ENCODE peak calls at places on chromosome 11, in nine cellular contexts. M is trophoblast cell, K is neural progenitor cell, U is mesendoderm, E is MM.1S, G is endothelial cell of umbilical vein, Q is mammary epithelial cell, O is endodermal cell, Z is H9. B is an unnamed sample.

GRCh38 chr11:35173011-35173511 is 34.1 kb downstream of the CD44 start:
- DNase-seq in O (no peak), Q (no peak), U (no peak), M (peak), E (peak), K (no peak), Z (no peak), G (no peak), B (peak)

GRCh38 chr11:65539401-65540289 is 14.8 kb downstream of the SCYL1 start:
- DNase-seq in U (peak), M (peak), G (no peak), O (peak), Z (peak), E (peak), Q (peak), K (peak), B (no peak)

GRCh38 chr11:12005476-12005875 is 3.0 kb downstream of the DKK3 start:
- DNase-seq in G (peak), Q (no peak), M (no peak), E (no peak), Z (no peak), K (no peak), U (no peak), O (no peak), B (peak)

GRCh38 chr11:69267395-69267805 is 26.6 kb upstream of the MYEOV start:
- DNase-seq in E (no peak), Q (no peak), O (no peak), K (peak), M (no peak), U (no peak), Z (no peak), G (peak), B (no peak)

GRCh38 chr11:11989774-11990744 is 18.4 kb downstream of the DKK3 start:
- DNase-seq in M (no peak), E (no peak), Q (no peak), O (peak), U (no peak), G (no peak), K (no peak), Z (no peak), B (peak)

GRCh38 chr11:10388574-10388973 is 66.5 kb upstream of the AMPD3 start:
- DNase-seq in K (no peak), U (no peak), Z (no peak), E (no peak), M (no peak), Q (no peak), O (no peak), G (no peak), B (no peak)

GRCh38 chr11:74534216-74534615 is 40.7 kb upstream of the LIPT2 start:
- DNase-seq in K (peak), Q (no peak), G (no peak), E (no peak), U (peak), M (peak), O (no peak), Z (no peak), B (no peak)

GRCh38 chr11:83219095-83219494 is 25.6 kb downstream of the ANKRD42 start:
- DNase-seq in Z (peak), E (no peak), G (no peak), M (no peak), Q (no peak), U (peak), O (peak), K (peak), B (no peak)

GRCh38 chr11:46291441-46292143 is 14.1 kb downstream of the CREB3L1 start:
- DNase-seq in O (no peak), Q (no peak), Z (no peak), U (no peak), K (no peak), M (no peak), G (no peak), E (no peak), B (peak)

GRCh38 chr11:90542092-90542491 is 319.2 kb upstream of the CHORDC1 start:
- DNase-seq in O (no peak), G (no peak), M (no peak), K (no peak), E (no peak), Z (no peak), Q (no peak), U (no peak), B (no peak)

GRCh38 chr11:59154585-59154984 is 11.9 kb downstream of the FAM111A start:
- DNase-seq in U (no peak), Z (no peak), E (no peak), K (no peak), M (peak), Q (no peak), G (no peak), O (no peak), B (no peak)

GRCh38 chr11:93225642-93226041 is 27.9 kb upstream of the SLC36A4 start:
- DNase-seq in E (no peak), U (peak), Z (no peak), G (peak), M (peak), K (no peak), Q (no peak), O (no peak), B (peak)

GRCh38 chr11:69696749-69697488 is 6.9 kb downstream of the FGF19 start:
- DNase-seq in K (peak), U (no peak), Q (no peak), M (no peak), E (no peak), O (no peak), G (no peak), Z (no peak), B (no peak)

GRCh38 chr11:119362741-119363080 is 16.2 kb upstream of the MFRP start:
- DNase-seq in K (no peak), Q (no peak), U (no peak), E (no peak), O (peak), M (no peak), Z (no peak), G (no peak), B (no peak)

GRCh38 chr11:133134561-133135173 is 397.6 kb downstream of the OPCML start:
- DNase-seq in O (peak), G (peak), Z (peak), K (peak), Q (peak), E (peak), U (peak), M (peak), B (peak)

GRCh38 chr11:84019576-84020194 is 733.5 kb upstream of the CCDC90B start:
- DNase-seq in E (no peak), O (no peak), G (no peak), K (no peak), M (peak), Z (no peak), Q (peak), U (peak), B (peak)

GRCh38 chr11:1203505-1204271 is 19.2 kb upstream of the MUC5B start:
- DNase-seq in Z (peak), O (peak), M (no peak), Q (no peak), U (no peak), K (no peak), E (no peak), G (no peak), B (no peak)

GRCh38 chr11:66317766-66318575 is 1.1 kb upstream of the CD248 start:
- DNase-seq in Q (peak), U (peak), Z (peak), G (no peak), K (peak), O (peak), E (no peak), M (peak), B (peak)

GRCh38 chr11:72454791-72455190 is 20.5 kb upstream of the CLPB start:
- DNase-seq in U (peak), Z (no peak), G (no peak), K (peak), E (no peak), Q (no peak), M (peak), O (no peak), B (no peak)

GRCh38 chr11:132686827-132687370 is 845.4 kb downstream of the OPCML start:
- DNase-seq in E (no peak), O (no peak), Z (no peak), Q (no peak), K (no peak), M (no peak), U (no peak), G (peak), B (peak)

GRCh38 chr11:64549969-64550368 is 41.1 kb upstream of the SLC22A12 start:
- DNase-seq in Z (no peak), G (no peak), E (no peak), O (no peak), M (no peak), K (no peak), Q (no peak), U (no peak), B (no peak)

GRCh38 chr11:89583580-89583979 is 92.4 kb upstream of the NOX4 start:
- DNase-seq in Q (no peak), O (no peak), K (no peak), Z (no peak), U (no peak), G (no peak), M (no peak), E (no peak), B (no peak)

GRCh38 chr11:126115253-126115540 is 52.5 kb upstream of the CDON start:
- DNase-seq in U (no peak), M (no peak), O (no peak), Q (no peak), G (peak), E (no peak), K (no peak), Z (no peak), B (peak)

GRCh38 chr11:65417702-65418430 is 4.7 kb upstream of the NEAT1 start:
- DNase-seq in O (no peak), U (peak), Q (peak), M (peak), K (no peak), Z (no peak), E (no peak), G (peak), B (peak)

GRCh38 chr11:12279672-12280108 is 97.7 kb upstream of the PARVA start:
- DNase-seq in K (no peak), M (no peak), G (no peak), Q (no peak), E (no peak), U (no peak), Z (peak), O (peak), B (no peak)

GRCh38 chr11:13669544-13670488 is 1.3 kb downstream of the FAR1 start:
- DNase-seq in E (no peak), Z (no peak), O (no peak), K (no peak), Q (peak), M (peak), G (no peak), U (no peak), B (peak)

GRCh38 chr11:93921695-93922468 is 71.5 kb upstream of the VSTM5 start:
- DNase-seq in M (peak), O (peak), E (peak), U (peak), G (peak), Z (peak), Q (peak), K (peak), B (peak)

DNA sequence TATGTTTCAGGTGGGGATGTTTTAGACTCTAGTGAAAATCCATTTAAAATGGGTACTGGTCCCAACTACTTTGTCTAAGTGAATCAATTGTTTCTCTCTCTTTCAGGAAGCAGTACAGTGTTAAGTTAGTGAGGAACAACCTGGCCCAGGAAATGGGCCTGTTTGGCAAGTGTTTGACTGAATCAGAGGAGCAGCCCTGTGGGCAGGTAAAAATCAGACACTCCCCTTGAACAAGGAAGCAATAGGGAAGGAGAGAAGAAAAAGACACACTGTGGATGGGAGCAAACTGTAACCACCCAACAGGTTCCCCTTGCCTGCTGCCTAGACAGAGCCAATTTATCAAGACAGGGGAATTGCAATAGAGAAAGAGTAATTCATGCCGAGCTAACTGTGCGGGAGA is 245.7 kb downstream of the C11orf87 start:
- DNase-seq in Z (no peak), M (no peak), U (no peak), Q (no peak), E (no peak), K (no peak), G (no peak), O (no peak), B (no peak)
- H3K9ac ChIP-seq in Z (no peak), M (no peak), U (no peak), Q (no peak), E (no peak), K (no peak), G (no peak), O (no peak), B (no peak)

DNA sequence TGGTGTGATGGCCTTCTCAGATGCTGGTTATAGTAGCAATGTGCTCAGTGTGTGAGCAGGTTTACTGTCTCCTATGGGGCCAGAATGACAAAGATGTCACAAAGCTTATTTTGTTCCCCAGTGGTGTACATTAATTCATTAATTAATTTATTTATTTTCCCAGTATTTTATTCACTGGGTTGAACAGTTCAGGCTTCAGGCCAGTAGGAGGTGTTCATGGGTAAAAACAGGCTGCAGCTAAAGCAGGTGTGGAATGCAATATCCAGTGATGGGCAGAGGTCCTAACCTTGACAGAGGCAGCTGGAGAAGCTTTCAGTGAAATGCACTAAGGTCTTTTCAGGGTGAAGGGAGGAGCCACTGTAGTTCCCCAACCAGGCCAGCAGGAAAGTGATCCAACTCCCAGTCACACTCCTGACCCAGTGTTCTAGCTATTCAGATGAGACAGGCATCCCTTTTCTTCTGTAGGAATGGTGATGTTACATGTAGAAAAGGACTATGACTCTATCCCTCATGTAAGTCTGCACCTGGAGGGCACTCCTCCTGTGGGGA is 7.8 kb upstream of the FANCF start:
- DNase-seq in Z (peak), K (no peak), G (no peak), O (peak), M (no peak), E (no peak), Q (no peak), U (peak), B (no peak)
- H3K9ac ChIP-seq in Z (no peak), K (no peak), G (no peak), O (no peak), M (no peak), E (no peak), Q (no peak), U (no peak), B (no peak)

GRCh38 chr11:117299351-117300300 is 8.5 kb downstream of the BACE1-AS start:
- DNase-seq in M (no peak), Z (no peak), U (peak), E (no peak), O (peak), G (no peak), K (peak), Q (no peak), B (no peak)

GRCh38 chr11:117300301-117300700 is 9.2 kb downstream of the BACE1-AS start:
- DNase-seq in O (peak), E (no peak), Z (peak), G (no peak), U (peak), K (peak), M (no peak), Q (no peak), B (no peak)

GRCh38 chr11:117295438-117296137 is 4.4 kb downstream of the BACE1-AS start:
- DNase-seq in M (no peak), U (no peak), Q (no peak), E (no peak), O (no peak), G (no peak), K (no peak), Z (no peak), B (no peak)

GRCh38 chr11:117298195-117298594 is 7.0 kb downstream of the BACE1-AS start:
- DNase-seq in K (no peak), G (no peak), O (no peak), M (peak), U (no peak), Q (no peak), E (no peak), Z (no peak), B (no peak)

DNA sequence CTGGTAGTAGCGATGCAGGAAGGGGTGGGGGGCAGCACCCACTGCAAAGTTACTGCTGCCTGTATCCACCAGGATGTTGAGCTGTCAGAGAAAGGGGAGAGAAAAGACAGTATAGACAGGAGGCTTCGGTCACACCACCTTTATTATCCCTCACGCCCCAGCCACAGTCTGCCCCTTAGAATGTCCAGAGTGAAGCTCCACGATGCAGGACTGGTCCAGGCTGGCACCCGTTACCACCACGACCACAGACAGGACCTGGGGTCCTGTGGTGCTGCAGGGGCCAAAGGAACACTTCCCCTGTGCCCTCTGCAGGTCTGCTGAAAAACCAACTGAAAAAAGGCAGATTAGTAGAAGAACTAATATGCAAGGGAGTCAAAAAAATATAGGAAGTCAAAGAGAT is 5.7 kb downstream of the BACE1-AS start:
- DNase-seq in O (peak), Q (no peak), G (no peak), Z (no peak), M (no peak), K (no peak), U (no peak), E (no peak), B (no peak)
- H3K9ac ChIP-seq in O (no peak), Q (no peak), G (no peak), Z (no peak), M (no peak), K (no peak), U (no peak), E (no peak), B (no peak)

GRCh38 chr11:8641332-8641731 is 41.1 kb downstream of the TRIM66 start:
- DNase-seq in M (no peak), Q (no peak), Z (no peak), K (no peak), O (no peak), G (no peak), U (no peak), E (peak), B (no peak)

GRCh38 chr11:8640305-8640932 is 42.0 kb downstream of the TRIM66 start:
- DNase-seq in U (peak), M (no peak), Q (no peak), Z (peak), E (no peak), K (peak), O (peak), G (no peak), B (no peak)

GRCh38 chr11:8639655-8640054 is 42.8 kb downstream of the TRIM66 start:
- DNase-seq in G (no peak), M (no peak), E (no peak), U (no peak), Q (no peak), O (no peak), K (no peak), Z (no peak), B (no peak)

GRCh38 chr11:8638300-8638699 is 44.2 kb downstream of the TRIM66 start:
- DNase-seq in K (no peak), O (no peak), Z (no peak), G (no peak), E (no peak), Q (no peak), U (no peak), M (no peak), B (no peak)

DNA sequence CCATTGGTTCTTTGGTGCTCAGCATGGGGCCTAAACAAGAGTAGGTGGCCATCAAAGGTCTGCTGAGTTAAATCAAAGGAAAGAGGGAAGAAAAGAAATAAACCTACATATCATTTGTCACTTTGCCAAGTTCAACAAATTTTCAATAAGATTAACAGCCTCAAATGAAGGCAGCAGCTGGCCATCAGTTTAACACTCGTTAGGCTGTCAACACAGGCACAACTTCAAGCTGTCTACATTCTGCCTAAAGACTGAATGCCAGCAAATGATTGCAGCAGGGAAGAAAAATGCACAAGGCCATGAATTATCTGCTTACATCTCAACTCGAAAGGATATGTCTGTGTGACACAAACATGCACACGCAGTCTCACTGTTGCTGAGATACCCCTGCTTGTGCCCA is 40.2 kb downstream of the TRIM66 start:
- DNase-seq in E (no peak), K (no peak), Z (no peak), M (no peak), O (no peak), U (no peak), G (peak), Q (no peak), B (no peak)
- H3K9ac ChIP-seq in E (no peak), K (no peak), Z (no peak), M (no peak), O (no peak), U (no peak), G (no peak), Q (no peak), B (no peak)

DNA sequence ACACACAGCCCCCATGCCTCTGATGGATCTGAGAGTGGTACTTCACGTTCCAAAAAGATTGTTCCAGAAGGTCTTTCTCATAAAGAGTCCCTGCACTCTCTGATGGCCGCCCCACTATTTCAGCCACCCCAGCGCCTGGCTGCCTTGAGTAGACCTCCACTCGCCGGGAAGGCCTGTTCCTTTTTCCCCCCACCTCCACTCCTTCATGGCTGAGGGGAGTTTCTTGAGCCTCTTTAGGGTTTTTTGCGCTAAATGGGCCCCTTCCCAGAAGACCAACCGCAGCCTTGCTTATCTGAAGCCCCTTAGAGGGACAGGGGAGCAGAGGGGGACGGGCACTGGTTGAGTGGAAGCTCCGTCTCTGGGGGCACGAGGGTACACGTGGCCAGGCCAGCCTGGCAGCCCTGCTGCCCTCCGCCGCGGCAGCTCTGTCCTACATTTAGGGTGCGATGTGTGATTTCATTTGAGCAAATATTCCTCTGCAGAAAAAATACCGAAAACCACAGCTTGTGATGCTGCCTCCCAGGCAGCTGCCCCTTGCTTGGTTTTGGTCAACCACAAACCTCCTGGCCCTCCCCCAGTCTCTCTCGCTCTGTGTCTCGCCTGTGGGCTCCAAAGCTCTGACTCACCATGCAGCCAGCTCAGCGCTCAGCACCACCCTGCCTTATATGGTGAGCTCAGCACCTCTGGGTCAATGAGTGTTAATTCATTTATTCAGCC is 88.7 kb downstream of the TP53I11 start:
- DNase-seq in O (peak), U (peak), G (peak), K (peak), M (peak), Q (peak), Z (peak), E (peak), B (peak)
- H3K9ac ChIP-seq in O (peak), U (peak), G (peak), K (no peak), M (peak), Q (no peak), Z (no peak), E (peak), B (peak)